ENCODE peak calls at places on chromosome 19, in seven cellular contexts. One of them, this sample, is unnamed.
A peak's percentile ranks its signal among the peaks of the same experiment; 100 is the strongest.

GRCh38 chr19:45463241-45463640 is 4.6 kb upstream of the FOSB start:
- DNase-seq in HEK293T: no peak
- DNase-seq in H1: no peak
- DNase-seq in HCT116: no peak
- DNase-seq in GM12878: no peak
- DNase-seq in HepG2: no peak
- DNase-seq in K562: no peak
- DNase-seq in this sample: no peak

GRCh38 chr19:21256722-21257121 is 72.5 kb downstream of the ZNF708 start:
- DNase-seq in HEK293T: no peak
- DNase-seq in H1: peak; percentile 25
- DNase-seq in HCT116: peak; percentile 23
- DNase-seq in GM12878: no peak
- DNase-seq in HepG2: peak; percentile 48
- DNase-seq in K562: peak; percentile 12
- DNase-seq in this sample: peak; percentile 21

GRCh38 chr19:5032101-5032967 is 63.4 kb downstream of the KDM4B start:
- DNase-seq in HEK293T: no peak
- DNase-seq in H1: no peak
- DNase-seq in HCT116: no peak
- DNase-seq in GM12878: no peak
- DNase-seq in HepG2: no peak
- DNase-seq in K562: no peak
- DNase-seq in this sample: no peak

GRCh38 chr19:31149306-31149975 is 199.8 kb downstream of the TSHZ3 start:
- DNase-seq in HEK293T: no peak
- DNase-seq in H1: no peak
- DNase-seq in HCT116: no peak
- DNase-seq in GM12878: no peak
- DNase-seq in HepG2: no peak
- DNase-seq in K562: no peak
- DNase-seq in this sample: no peak

GRCh38 chr19:47901370-47901769 is 15.3 kb upstream of the SULT2A1 start:
- DNase-seq in HEK293T: no peak
- DNase-seq in H1: no peak
- DNase-seq in HCT116: no peak
- DNase-seq in GM12878: no peak
- DNase-seq in HepG2: no peak
- DNase-seq in K562: no peak
- DNase-seq in this sample: no peak

GRCh38 chr19:16801599-16801998 is 27.6 kb upstream of the SIN3B start:
- DNase-seq in HEK293T: peak; percentile 61
- DNase-seq in H1: no peak
- DNase-seq in HCT116: no peak
- DNase-seq in GM12878: no peak
- DNase-seq in HepG2: no peak
- DNase-seq in K562: no peak
- DNase-seq in this sample: no peak

GRCh38 chr19:53158119-53158656 is 665 bp downstream of the ZNF347 start:
- DNase-seq in HEK293T: no peak
- DNase-seq in H1: no peak
- DNase-seq in HCT116: no peak
- DNase-seq in GM12878: no peak
- DNase-seq in HepG2: no peak
- DNase-seq in K562: peak; percentile 21
- DNase-seq in this sample: peak; percentile 52

GRCh38 chr19:45446295-45446694 is 21.5 kb upstream of the FOSB start:
- DNase-seq in HEK293T: no peak
- DNase-seq in H1: no peak
- DNase-seq in HCT116: no peak
- DNase-seq in GM12878: no peak
- DNase-seq in HepG2: peak; percentile 63
- DNase-seq in K562: no peak
- DNase-seq in this sample: no peak

GRCh38 chr19:43731346-43731745 is 15.5 kb downstream of the IRGC start:
- DNase-seq in HEK293T: no peak
- DNase-seq in H1: no peak
- DNase-seq in HCT116: no peak
- DNase-seq in GM12878: no peak
- DNase-seq in HepG2: no peak
- DNase-seq in K562: no peak
- DNase-seq in this sample: no peak

GRCh38 chr19:11833541-11833940 is 15.0 kb upstream of the ZNF439 start:
- DNase-seq in HEK293T: no peak
- DNase-seq in H1: no peak
- DNase-seq in HCT116: no peak
- DNase-seq in GM12878: no peak
- DNase-seq in HepG2: no peak
- DNase-seq in K562: no peak
- DNase-seq in this sample: no peak

DNA sequence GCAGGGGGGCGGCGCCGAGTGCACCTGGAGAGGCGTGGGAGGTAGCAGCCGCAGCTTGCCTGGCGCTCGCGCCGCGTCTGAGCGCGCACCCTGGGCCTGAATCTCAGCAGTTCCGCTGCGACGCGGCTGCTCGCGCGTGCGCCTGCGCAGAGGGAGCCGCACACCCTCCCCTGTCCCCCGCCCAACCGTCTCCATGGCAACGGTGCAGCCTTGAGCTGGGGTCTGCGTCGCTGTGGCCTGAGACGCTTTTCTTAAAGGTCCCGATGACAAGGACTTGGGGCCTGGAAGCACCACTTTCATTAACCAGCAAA is at the start of gene PNMA8B:
- DNase-seq in HEK293T: no peak
- DNase-seq in H1: peak; percentile 78
- DNase-seq in HCT116: no peak
- DNase-seq in GM12878: no peak
- DNase-seq in HepG2: no peak
- DNase-seq in K562: peak; percentile 67
- DNase-seq in this sample: peak; percentile 97
- TF ChIP-seq SP1 in HEK293T: no peak
- TF ChIP-seq SP1 in H1: no peak
- TF ChIP-seq SP1 in HCT116: no peak
- TF ChIP-seq SP1 in GM12878: no peak
- TF ChIP-seq SP1 in HepG2: no peak
- TF ChIP-seq SP1 in K562: no peak
- TF ChIP-seq SP1 in this sample: no peak

GRCh38 chr19:2488405-2488941 is 12.5 kb downstream of the GADD45B start:
- DNase-seq in HEK293T: no peak
- DNase-seq in H1: no peak
- DNase-seq in HCT116: no peak
- DNase-seq in GM12878: no peak
- DNase-seq in HepG2: no peak
- DNase-seq in K562: no peak
- DNase-seq in this sample: no peak

GRCh38 chr19:2488942-2489731 is 13.2 kb downstream of the GADD45B start:
- DNase-seq in HEK293T: no peak
- DNase-seq in H1: no peak
- DNase-seq in HCT116: no peak
- DNase-seq in GM12878: no peak
- DNase-seq in HepG2: no peak
- DNase-seq in K562: no peak
- DNase-seq in this sample: peak; percentile 66

GRCh38 chr19:2492870-2493269 is 16.9 kb downstream of the GADD45B start:
- DNase-seq in HEK293T: no peak
- DNase-seq in H1: no peak
- DNase-seq in HCT116: no peak
- DNase-seq in GM12878: no peak
- DNase-seq in HepG2: no peak
- DNase-seq in K562: no peak
- DNase-seq in this sample: no peak

GRCh38 chr19:2490659-2491058 is 14.7 kb downstream of the GADD45B start:
- DNase-seq in HEK293T: no peak
- DNase-seq in H1: no peak
- DNase-seq in HCT116: no peak
- DNase-seq in GM12878: no peak
- DNase-seq in HepG2: no peak
- DNase-seq in K562: no peak
- DNase-seq in this sample: no peak

GRCh38 chr19:2491130-2491801 is 15.3 kb downstream of the GADD45B start:
- DNase-seq in HEK293T: no peak
- DNase-seq in H1: no peak
- DNase-seq in HCT116: no peak
- DNase-seq in GM12878: no peak
- DNase-seq in HepG2: no peak
- DNase-seq in K562: no peak
- DNase-seq in this sample: no peak
- TF ChIP-seq SP1 in HEK293T: no peak
- TF ChIP-seq SP1 in H1: no peak
- TF ChIP-seq SP1 in HCT116: peak; percentile 27
- TF ChIP-seq SP1 in GM12878: no peak
- TF ChIP-seq SP1 in HepG2: no peak
- TF ChIP-seq SP1 in K562: no peak
- TF ChIP-seq SP1 in this sample: no peak

GRCh38 chr19:18224525-18225354 is 1.5 kb downstream of the PDE4C start:
- DNase-seq in HEK293T: peak; percentile 98
- DNase-seq in H1: peak; percentile 99
- DNase-seq in HCT116: peak; percentile 99
- DNase-seq in GM12878: peak; percentile 80
- DNase-seq in HepG2: peak; percentile 95
- DNase-seq in K562: peak; percentile 97
- DNase-seq in this sample: peak; percentile 100

GRCh38 chr19:18225355-18225701 is 910 bp downstream of the PDE4C start:
- DNase-seq in HEK293T: no peak
- DNase-seq in H1: no peak
- DNase-seq in HCT116: no peak
- DNase-seq in GM12878: no peak
- DNase-seq in HepG2: no peak
- DNase-seq in K562: no peak
- DNase-seq in this sample: no peak

GRCh38 chr19:18225702-18226468 is at the start of gene PDE4C:
- DNase-seq in HEK293T: no peak
- DNase-seq in H1: no peak
- DNase-seq in HCT116: no peak
- DNase-seq in GM12878: no peak
- DNase-seq in HepG2: no peak
- DNase-seq in K562: no peak
- DNase-seq in this sample: peak; percentile 43

GRCh38 chr19:18221815-18222725 is 4.2 kb downstream of the PDE4C start:
- DNase-seq in HEK293T: no peak
- DNase-seq in H1: no peak
- DNase-seq in HCT116: no peak
- DNase-seq in GM12878: no peak
- DNase-seq in HepG2: peak; percentile 31
- DNase-seq in K562: peak; percentile 55
- DNase-seq in this sample: no peak

DNA sequence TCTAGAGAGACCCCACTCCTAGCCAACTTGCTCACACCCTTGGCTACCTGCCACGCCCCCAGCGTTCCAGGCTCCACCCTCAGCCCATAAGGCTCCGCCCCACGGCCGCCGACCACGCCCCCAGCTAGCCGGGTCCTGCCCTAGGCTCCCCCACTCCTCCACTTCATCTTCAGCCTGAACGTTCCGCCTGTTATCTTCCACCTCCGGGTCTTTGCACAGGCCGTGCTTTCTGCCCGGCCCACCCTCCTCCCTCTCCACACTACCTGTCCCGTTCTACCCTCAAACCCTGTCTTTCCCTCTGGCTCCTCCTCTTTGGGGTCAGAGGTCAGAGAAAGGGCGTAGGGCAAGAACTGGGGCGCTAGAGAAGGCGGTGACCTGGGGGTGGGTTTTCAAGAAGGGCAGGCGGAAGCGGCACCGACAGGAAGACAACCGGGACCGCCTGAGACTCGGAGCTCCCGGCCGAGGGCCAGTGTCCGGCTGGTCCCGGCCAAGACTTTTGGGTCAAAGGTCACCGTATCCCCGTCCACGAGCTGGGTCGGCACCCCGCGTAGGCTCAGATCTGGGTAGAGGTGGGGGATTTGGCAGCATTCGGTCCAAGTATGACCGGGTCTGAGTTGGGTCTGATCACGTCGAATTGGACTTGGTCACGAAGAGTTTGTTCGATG is 2.2 kb downstream of the PDE4C start:
- DNase-seq in HEK293T: peak; percentile 91
- DNase-seq in H1: no peak
- DNase-seq in HCT116: peak; percentile 49
- DNase-seq in GM12878: no peak
- DNase-seq in HepG2: peak; percentile 63
- DNase-seq in K562: peak; percentile 96
- DNase-seq in this sample: peak; percentile 95
- TF ChIP-seq SP1 in HEK293T: no peak
- TF ChIP-seq SP1 in H1: peak; percentile 96
- TF ChIP-seq SP1 in HCT116: no peak
- TF ChIP-seq SP1 in GM12878: peak; percentile 19
- TF ChIP-seq SP1 in HepG2: peak; percentile 81
- TF ChIP-seq SP1 in K562: peak; percentile 98
- TF ChIP-seq SP1 in this sample: peak; percentile 93

GRCh38 chr19:41997121-41997850 is 3.3 kb upstream of the ATP1A3 start:
- DNase-seq in HEK293T: peak; percentile 72
- DNase-seq in H1: no peak
- DNase-seq in HCT116: no peak
- DNase-seq in GM12878: no peak
- DNase-seq in HepG2: no peak
- DNase-seq in K562: peak; percentile 74
- DNase-seq in this sample: peak; percentile 81

GRCh38 chr19:41994521-41994971 is 516 bp upstream of the ATP1A3 start:
- DNase-seq in HEK293T: no peak
- DNase-seq in H1: no peak
- DNase-seq in HCT116: no peak
- DNase-seq in GM12878: no peak
- DNase-seq in HepG2: no peak
- DNase-seq in K562: no peak
- DNase-seq in this sample: no peak

GRCh38 chr19:41997851-41998229 is 3.8 kb upstream of the ATP1A3 start:
- DNase-seq in HEK293T: no peak
- DNase-seq in H1: no peak
- DNase-seq in HCT116: no peak
- DNase-seq in GM12878: no peak
- DNase-seq in HepG2: no peak
- DNase-seq in K562: no peak
- DNase-seq in this sample: peak; percentile 41

GRCh38 chr19:41994994-41995958 is 1.2 kb upstream of the ATP1A3 start:
- DNase-seq in HEK293T: no peak
- DNase-seq in H1: no peak
- DNase-seq in HCT116: no peak
- DNase-seq in GM12878: peak; percentile 2
- DNase-seq in HepG2: no peak
- DNase-seq in K562: no peak
- DNase-seq in this sample: no peak

DNA sequence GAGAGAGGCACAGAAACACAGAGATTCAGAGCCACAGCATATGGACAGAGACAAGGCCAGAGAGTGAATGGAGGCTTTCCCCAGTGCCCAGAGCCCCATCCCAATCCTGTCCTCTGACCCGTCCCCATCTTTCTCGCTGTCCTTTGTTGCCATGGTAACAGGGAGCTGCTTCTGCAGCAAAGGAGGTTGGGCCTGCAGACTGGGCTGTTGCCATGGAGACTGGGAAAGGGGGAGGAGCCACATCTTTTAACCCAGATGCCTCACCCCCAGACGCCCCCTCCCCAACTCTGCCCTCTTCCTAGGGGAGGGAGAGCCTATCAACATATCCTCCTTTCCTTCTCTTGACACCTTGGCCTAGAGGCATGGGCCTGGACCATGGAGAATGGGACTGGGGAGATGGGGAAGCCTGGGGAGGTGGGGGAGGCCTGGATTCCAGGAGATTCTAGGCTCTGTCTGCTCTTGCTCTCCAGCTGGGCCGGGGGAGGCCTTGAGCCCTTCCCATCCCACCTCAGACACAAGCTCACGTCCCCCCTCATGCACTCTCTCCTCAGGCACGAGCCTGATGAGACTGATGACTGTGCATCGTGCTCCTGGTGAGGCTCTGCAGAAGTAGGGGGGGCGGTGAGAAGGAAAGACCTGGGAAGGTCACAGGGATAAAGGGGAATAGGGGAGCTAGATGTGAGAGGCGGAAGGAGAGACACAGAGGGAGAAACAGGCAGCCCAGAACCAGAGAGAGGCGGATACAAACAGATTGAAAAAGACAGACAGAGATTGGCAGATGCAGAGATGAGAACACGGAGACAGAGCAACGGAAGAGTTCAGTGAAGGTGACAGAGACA is 2.1 kb upstream of the ATP1A3 start:
- DNase-seq in HEK293T: peak; percentile 38
- DNase-seq in H1: no peak
- DNase-seq in HCT116: no peak
- DNase-seq in GM12878: no peak
- DNase-seq in HepG2: no peak
- DNase-seq in K562: peak; percentile 80
- DNase-seq in this sample: peak; percentile 74
- TF ChIP-seq SP1 in HEK293T: no peak
- TF ChIP-seq SP1 in H1: no peak
- TF ChIP-seq SP1 in HCT116: no peak
- TF ChIP-seq SP1 in GM12878: no peak
- TF ChIP-seq SP1 in HepG2: no peak
- TF ChIP-seq SP1 in K562: no peak
- TF ChIP-seq SP1 in this sample: no peak

This sample was measured in WTC11.